ENCODE peak calls at places on chromosomes 7 and 10, in nine cellular contexts. One of them, this sample, is unnamed.

GRCh38 chr7:44448456-44448855 is 42.0 kb downstream of the NUDCD3 start:
- DNase-seq in neuronal stem cell: no peak
- DNase-seq in suprapubic skin: no peak
- DNase-seq in cardiac muscle cell: no peak
- DNase-seq in body of pancreas: no peak
- DNase-seq in tibial artery: no peak
- DNase-seq in right atrium auricular region: no peak
- DNase-seq in dorsolateral prefrontal cortex: no peak
- DNase-seq in thoracic aorta: no peak
- DNase-seq in this sample: no peak

GRCh38 chr10:8045728-8046494 is 8.6 kb upstream of the GATA3 start:
- DNase-seq in cardiac muscle cell: no peak
- DNase-seq in tibial artery: no peak
- DNase-seq in dorsolateral prefrontal cortex: no peak
- DNase-seq in neuronal stem cell: no peak
- DNase-seq in body of pancreas: no peak
- DNase-seq in right atrium auricular region: no peak
- DNase-seq in thoracic aorta: no peak
- DNase-seq in suprapubic skin: no peak
- DNase-seq in this sample: no peak

GRCh38 chr10:2890093-2890492 is 177.3 kb upstream of the PFKP start:
- DNase-seq in right atrium auricular region: peak
- DNase-seq in cardiac muscle cell: no peak
- DNase-seq in thoracic aorta: no peak
- DNase-seq in suprapubic skin: no peak
- DNase-seq in body of pancreas: no peak
- DNase-seq in neuronal stem cell: no peak
- DNase-seq in dorsolateral prefrontal cortex: no peak
- DNase-seq in tibial artery: no peak
- DNase-seq in this sample: no peak

GRCh38 chr10:49541762-49542161 is 2.8 kb upstream of the ERCC6 start:
- DNase-seq in tibial artery: no peak
- DNase-seq in cardiac muscle cell: no peak
- DNase-seq in thoracic aorta: no peak
- DNase-seq in dorsolateral prefrontal cortex: no peak
- DNase-seq in neuronal stem cell: no peak
- DNase-seq in body of pancreas: no peak
- DNase-seq in suprapubic skin: no peak
- DNase-seq in right atrium auricular region: no peak
- DNase-seq in this sample: no peak

GRCh38 chr10:6124666-6125065 is 35.8 kb downstream of the RBM17 start:
- DNase-seq in body of pancreas: no peak
- DNase-seq in tibial artery: peak
- DNase-seq in dorsolateral prefrontal cortex: peak
- DNase-seq in suprapubic skin: no peak
- DNase-seq in right atrium auricular region: no peak
- DNase-seq in neuronal stem cell: no peak
- DNase-seq in thoracic aorta: no peak
- DNase-seq in cardiac muscle cell: no peak
- DNase-seq in this sample: peak

GRCh38 chr7:150665075-150665794 is 20.3 kb upstream of the GIMAP2 start:
- DNase-seq in neuronal stem cell: no peak
- DNase-seq in right atrium auricular region: no peak
- DNase-seq in dorsolateral prefrontal cortex: no peak
- DNase-seq in body of pancreas: no peak
- DNase-seq in suprapubic skin: no peak
- DNase-seq in tibial artery: no peak
- DNase-seq in thoracic aorta: no peak
- DNase-seq in cardiac muscle cell: no peak
- DNase-seq in this sample: no peak

GRCh38 chr7:108335264-108335918 is 120.8 kb downstream of the NRCAM start:
- DNase-seq in cardiac muscle cell: peak
- DNase-seq in tibial artery: no peak
- DNase-seq in thoracic aorta: no peak
- DNase-seq in suprapubic skin: no peak
- DNase-seq in dorsolateral prefrontal cortex: no peak
- DNase-seq in right atrium auricular region: no peak
- DNase-seq in neuronal stem cell: no peak
- DNase-seq in body of pancreas: peak
- DNase-seq in this sample: peak

GRCh38 chr7:42883950-42884349 is 27.9 kb downstream of the C7orf25 start:
- DNase-seq in suprapubic skin: no peak
- DNase-seq in dorsolateral prefrontal cortex: peak
- DNase-seq in thoracic aorta: no peak
- DNase-seq in tibial artery: no peak
- DNase-seq in right atrium auricular region: no peak
- DNase-seq in cardiac muscle cell: no peak
- DNase-seq in body of pancreas: no peak
- DNase-seq in neuronal stem cell: no peak
- DNase-seq in this sample: no peak

GRCh38 chr7:134703781-134704180 is 57.1 kb downstream of the BPGM start:
- DNase-seq in body of pancreas: peak
- DNase-seq in suprapubic skin: no peak
- DNase-seq in right atrium auricular region: no peak
- DNase-seq in dorsolateral prefrontal cortex: no peak
- DNase-seq in tibial artery: peak
- DNase-seq in thoracic aorta: no peak
- DNase-seq in cardiac muscle cell: no peak
- DNase-seq in neuronal stem cell: no peak
- DNase-seq in this sample: no peak

GRCh38 chr7:90210925-90211324 is 615 bp upstream of the STEAP2 start:
- DNase-seq in right atrium auricular region: no peak
- DNase-seq in body of pancreas: peak
- DNase-seq in tibial artery: no peak
- DNase-seq in thoracic aorta: no peak
- DNase-seq in neuronal stem cell: no peak
- DNase-seq in suprapubic skin: no peak
- DNase-seq in dorsolateral prefrontal cortex: no peak
- DNase-seq in cardiac muscle cell: peak
- DNase-seq in this sample: no peak

GRCh38 chr7:74587435-74588126 is 69.9 kb upstream of the GTF2I start:
- DNase-seq in tibial artery: peak
- DNase-seq in right atrium auricular region: peak
- DNase-seq in suprapubic skin: peak
- DNase-seq in neuronal stem cell: no peak
- DNase-seq in thoracic aorta: peak
- DNase-seq in cardiac muscle cell: peak
- DNase-seq in dorsolateral prefrontal cortex: peak
- DNase-seq in body of pancreas: peak
- DNase-seq in this sample: peak

DNA sequence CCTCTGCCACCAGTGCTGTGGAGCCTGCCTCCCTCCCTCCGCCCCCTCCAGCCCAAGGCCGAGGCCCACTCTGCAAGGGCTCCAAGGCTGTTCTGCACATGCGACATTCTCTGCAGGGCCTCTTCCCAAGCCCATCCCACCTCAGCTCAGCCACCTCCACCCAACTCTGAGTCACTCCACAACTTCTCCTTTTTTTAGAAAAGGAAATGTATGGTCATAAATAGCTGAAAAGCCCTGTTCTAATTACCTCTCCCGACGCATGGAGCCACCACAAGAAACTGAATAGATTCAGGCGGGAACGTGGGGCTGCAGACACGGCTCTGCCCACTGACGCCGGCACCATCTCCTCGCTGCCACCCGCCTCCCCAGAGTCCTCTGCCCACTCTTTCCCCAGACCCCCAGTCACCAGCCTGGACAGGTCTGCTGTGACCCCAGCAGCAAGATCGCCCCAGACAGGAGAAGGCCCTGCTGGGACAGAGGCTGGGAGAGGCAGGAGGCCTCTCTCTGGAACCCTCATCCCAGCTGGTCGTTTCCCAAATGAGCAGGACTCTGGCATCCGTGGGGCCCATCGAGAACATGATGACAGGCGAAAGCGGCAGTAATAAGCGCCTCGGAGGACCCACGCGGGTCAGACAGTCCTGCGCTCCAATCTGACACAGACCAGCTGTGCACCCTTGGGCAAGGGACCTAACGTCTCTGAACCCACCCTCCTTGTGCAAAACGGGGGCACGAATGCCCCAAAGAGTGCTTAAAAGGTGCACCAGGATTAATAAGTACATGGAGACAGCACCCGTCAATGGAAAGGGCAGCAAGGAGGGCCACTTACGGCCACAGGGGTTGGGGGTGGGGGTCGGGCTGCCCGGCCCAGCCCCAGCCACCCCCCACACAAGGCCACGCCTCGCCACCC is 213.7 kb downstream of the MAD1L1 start:
- DNase-seq in thoracic aorta: no peak
- DNase-seq in neuronal stem cell: no peak
- DNase-seq in suprapubic skin: peak
- DNase-seq in cardiac muscle cell: peak
- DNase-seq in right atrium auricular region: peak
- DNase-seq in body of pancreas: peak
- DNase-seq in dorsolateral prefrontal cortex: peak
- DNase-seq in tibial artery: peak
- DNase-seq in this sample: no peak
- H3K4me3 ChIP-seq in thoracic aorta: peak
- H3K4me3 ChIP-seq in neuronal stem cell: peak
- H3K4me3 ChIP-seq in suprapubic skin: peak
- H3K4me3 ChIP-seq in cardiac muscle cell: no peak
- H3K4me3 ChIP-seq in right atrium auricular region: peak
- H3K4me3 ChIP-seq in body of pancreas: no peak
- H3K4me3 ChIP-seq in dorsolateral prefrontal cortex: peak
- H3K4me3 ChIP-seq in tibial artery: peak
- H3K4me3 ChIP-seq in this sample: no peak

GRCh38 chr7:1800876-1801275 is 130.8 kb downstream of the ELFN1 start:
- DNase-seq in suprapubic skin: peak
- DNase-seq in dorsolateral prefrontal cortex: no peak
- DNase-seq in body of pancreas: no peak
- DNase-seq in cardiac muscle cell: no peak
- DNase-seq in thoracic aorta: no peak
- DNase-seq in right atrium auricular region: no peak
- DNase-seq in tibial artery: no peak
- DNase-seq in neuronal stem cell: no peak
- DNase-seq in this sample: no peak
- H3K27ac ChIP-seq in suprapubic skin: no peak
- H3K27ac ChIP-seq in dorsolateral prefrontal cortex: no peak
- H3K27ac ChIP-seq in body of pancreas: no peak
- H3K27ac ChIP-seq in cardiac muscle cell: no peak
- H3K27ac ChIP-seq in thoracic aorta: no peak
- H3K27ac ChIP-seq in right atrium auricular region: no peak
- H3K27ac ChIP-seq in tibial artery: no peak
- H3K27ac ChIP-seq in neuronal stem cell: no peak
- H3K27ac ChIP-seq in this sample: no peak

DNA sequence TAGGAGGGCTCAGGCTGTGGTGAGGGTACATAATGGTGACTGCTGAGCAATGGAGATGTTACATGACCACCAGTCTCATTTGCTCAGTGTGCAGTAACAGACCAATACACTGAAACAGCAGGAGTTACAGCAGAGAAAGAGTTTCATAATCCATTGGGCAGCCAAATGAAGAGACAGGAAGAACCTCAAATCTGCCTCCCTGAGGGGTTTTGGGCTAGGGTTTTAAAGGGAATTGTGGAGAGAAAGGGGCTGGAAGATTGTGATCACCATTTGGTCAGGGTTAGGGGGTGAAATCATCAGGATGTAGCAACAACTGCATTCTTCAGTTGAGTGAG is 838.3 kb downstream of the GRID1 start:
- DNase-seq in neuronal stem cell: no peak
- DNase-seq in suprapubic skin: no peak
- DNase-seq in tibial artery: no peak
- DNase-seq in right atrium auricular region: no peak
- DNase-seq in cardiac muscle cell: no peak
- DNase-seq in body of pancreas: no peak
- DNase-seq in thoracic aorta: no peak
- DNase-seq in dorsolateral prefrontal cortex: no peak
- DNase-seq in this sample: no peak
- H3K4me3 ChIP-seq in neuronal stem cell: no peak
- H3K4me3 ChIP-seq in suprapubic skin: no peak
- H3K4me3 ChIP-seq in tibial artery: no peak
- H3K4me3 ChIP-seq in right atrium auricular region: no peak
- H3K4me3 ChIP-seq in cardiac muscle cell: no peak
- H3K4me3 ChIP-seq in body of pancreas: no peak
- H3K4me3 ChIP-seq in thoracic aorta: no peak
- H3K4me3 ChIP-seq in dorsolateral prefrontal cortex: no peak
- H3K4me3 ChIP-seq in this sample: no peak

DNA sequence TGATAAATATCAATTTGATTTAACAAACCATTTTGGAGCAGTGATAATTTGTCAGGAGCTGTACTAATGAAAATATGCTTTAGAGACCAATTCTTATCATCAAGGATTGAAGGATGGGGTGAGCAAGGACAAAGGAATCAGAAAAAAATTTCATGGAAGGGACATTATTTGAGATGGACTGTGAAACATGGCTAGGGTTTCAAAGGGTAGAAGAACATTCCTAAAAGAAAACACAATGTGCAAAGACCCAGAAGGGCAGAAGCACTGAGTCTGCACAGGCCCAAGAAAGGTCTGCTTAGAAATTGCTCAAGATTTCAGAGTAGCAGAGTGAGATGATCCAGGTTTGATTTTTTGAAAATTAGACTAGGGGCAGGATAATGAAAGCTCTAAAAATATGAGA is 174.5 kb downstream of the LRRN3 start:
- DNase-seq in cardiac muscle cell: no peak
- DNase-seq in body of pancreas: no peak
- DNase-seq in tibial artery: no peak
- DNase-seq in suprapubic skin: no peak
- DNase-seq in dorsolateral prefrontal cortex: no peak
- DNase-seq in neuronal stem cell: no peak
- DNase-seq in right atrium auricular region: no peak
- DNase-seq in thoracic aorta: no peak
- DNase-seq in this sample: no peak
- H3K27ac ChIP-seq in cardiac muscle cell: no peak
- H3K27ac ChIP-seq in body of pancreas: no peak
- H3K27ac ChIP-seq in tibial artery: no peak
- H3K27ac ChIP-seq in suprapubic skin: no peak
- H3K27ac ChIP-seq in dorsolateral prefrontal cortex: peak
- H3K27ac ChIP-seq in neuronal stem cell: no peak
- H3K27ac ChIP-seq in right atrium auricular region: no peak
- H3K27ac ChIP-seq in thoracic aorta: no peak
- H3K27ac ChIP-seq in this sample: no peak

GRCh38 chr7:121302214-121302745 is 26.5 kb upstream of the WNT16 start:
- DNase-seq in right atrium auricular region: no peak
- DNase-seq in tibial artery: no peak
- DNase-seq in suprapubic skin: no peak
- DNase-seq in body of pancreas: no peak
- DNase-seq in dorsolateral prefrontal cortex: no peak
- DNase-seq in cardiac muscle cell: no peak
- DNase-seq in thoracic aorta: no peak
- DNase-seq in neuronal stem cell: no peak
- DNase-seq in this sample: no peak
- H3K4me3 ChIP-seq in right atrium auricular region: no peak
- H3K4me3 ChIP-seq in tibial artery: no peak
- H3K4me3 ChIP-seq in suprapubic skin: no peak
- H3K4me3 ChIP-seq in body of pancreas: no peak
- H3K4me3 ChIP-seq in dorsolateral prefrontal cortex: no peak
- H3K4me3 ChIP-seq in cardiac muscle cell: no peak
- H3K4me3 ChIP-seq in thoracic aorta: no peak
- H3K4me3 ChIP-seq in neuronal stem cell: no peak
- H3K4me3 ChIP-seq in this sample: no peak

DNA sequence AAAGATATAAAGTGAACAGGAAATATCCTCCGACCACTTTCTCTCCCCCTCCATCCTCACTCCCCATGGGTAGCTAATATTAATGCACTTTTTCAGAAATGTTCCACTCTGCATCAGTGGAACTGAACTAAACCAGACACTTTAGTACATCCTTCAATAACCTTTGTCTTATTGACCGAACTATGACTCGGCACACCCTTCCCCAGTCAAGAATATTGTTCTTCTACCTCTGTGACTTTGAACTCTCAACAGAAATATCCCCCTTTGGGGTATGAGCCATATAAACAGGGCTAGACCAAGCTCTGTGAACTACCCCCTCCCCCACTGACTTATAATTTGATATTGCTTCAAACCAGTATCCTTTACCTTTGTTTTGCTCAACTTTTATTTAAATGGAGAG is 57.9 kb upstream of the CAPZA2 start:
- DNase-seq in dorsolateral prefrontal cortex: no peak
- DNase-seq in suprapubic skin: no peak
- DNase-seq in cardiac muscle cell: no peak
- DNase-seq in body of pancreas: no peak
- DNase-seq in neuronal stem cell: no peak
- DNase-seq in thoracic aorta: no peak
- DNase-seq in tibial artery: no peak
- DNase-seq in right atrium auricular region: no peak
- DNase-seq in this sample: no peak
- H3K27ac ChIP-seq in dorsolateral prefrontal cortex: peak
- H3K27ac ChIP-seq in suprapubic skin: no peak
- H3K27ac ChIP-seq in cardiac muscle cell: no peak
- H3K27ac ChIP-seq in body of pancreas: no peak
- H3K27ac ChIP-seq in neuronal stem cell: no peak
- H3K27ac ChIP-seq in thoracic aorta: no peak
- H3K27ac ChIP-seq in tibial artery: no peak
- H3K27ac ChIP-seq in right atrium auricular region: peak
- H3K27ac ChIP-seq in this sample: peak

This sample was measured in SJCRH30.